ENCODE peak calls at places on chromosomes 16 and 17, in four cellular contexts. K, Q, L and E are unnamed samples.
A peak's percentile ranks its signal among the peaks of the same experiment; 100 is the strongest.

GRCh38 chr17:38875477-38876080 is 5.7 kb downstream of the LASP1 start:
- DNase-seq in K (no peak), Q (no peak), L (no peak), E (no peak)

GRCh38 chr16:48317614-48318013 is 67.6 kb downstream of the SIAH1 start:
- DNase-seq in K (peak; percentile 26), Q (no peak), L (no peak), E (peak; percentile 17)

GRCh38 chr16:87965417-87965816 is 14.2 kb downstream of the BANP start:
- DNase-seq in K (no peak), Q (no peak), L (no peak), E (no peak)

GRCh38 chr17:77875881-77876509 is 82.5 kb upstream of the TNRC6C start:
- DNase-seq in K (peak; percentile 57), Q (no peak), L (no peak), E (peak; percentile 23)

GRCh38 chr17:31112001-31112661 is 17.4 kb downstream of the NF1 start:
- DNase-seq in K (no peak), Q (no peak), L (no peak), E (no peak)

GRCh38 chr17:56478836-56479447 is 114.6 kb upstream of the NOG start:
- DNase-seq in K (peak; percentile 42), Q (peak; percentile 33), L (no peak), E (no peak)

GRCh38 chr16:19162085-19162484 is 6.0 kb upstream of the SYT17 start:
- DNase-seq in K (no peak), Q (no peak), L (no peak), E (no peak)

GRCh38 chr17:3740611-3741073 is 16.9 kb downstream of the HASPIN start:
- DNase-seq in K (no peak), Q (no peak), L (peak; percentile 28), E (no peak)

GRCh38 chr16:82156761-82157654 is 13.0 kb downstream of the MPHOSPH6 start:
- DNase-seq in K (no peak), Q (no peak), L (no peak), E (no peak)

GRCh38 chr17:72569193-72569946 is 448.6 kb downstream of the SOX9 start:
- DNase-seq in K (no peak), Q (no peak), L (peak; percentile 52), E (no peak)

DNA sequence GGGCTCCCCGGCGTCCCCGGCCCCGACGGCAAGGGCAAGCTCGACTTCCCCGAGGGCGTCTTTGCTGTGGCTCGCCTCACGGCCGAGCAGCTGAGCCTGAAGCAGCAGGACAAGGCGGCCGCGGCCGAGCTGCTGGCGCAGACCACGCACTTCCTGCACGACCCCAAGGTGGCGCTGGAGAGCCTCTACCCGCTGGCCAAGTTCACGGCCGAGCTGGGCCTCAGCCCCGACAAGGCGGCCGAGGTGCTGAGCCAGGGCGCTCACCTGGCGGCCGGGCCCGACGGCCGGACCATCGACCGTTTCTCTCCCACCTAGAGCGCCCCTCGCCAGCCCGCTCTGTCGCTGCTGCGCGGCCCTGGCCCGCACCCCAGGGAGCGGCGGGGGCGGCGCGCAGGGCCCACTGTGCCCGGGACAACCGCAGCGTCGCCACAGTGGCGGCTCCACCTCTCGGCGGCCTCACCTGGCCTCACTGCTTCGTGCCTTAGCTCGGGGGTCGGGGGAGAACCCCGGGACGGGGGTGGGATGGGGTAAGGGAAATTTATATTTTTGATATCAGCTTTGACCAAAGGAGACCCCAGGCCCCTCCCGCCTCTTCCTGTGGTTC is 3.7 kb downstream of the HIC1 start:
- DNase-seq in K (peak; percentile 62), Q (peak; percentile 92), L (peak; percentile 89), E (peak; percentile 82)
- TF ChIP-seq CTCF in K (peak; percentile 52), Q (peak; percentile 81), L (peak; percentile 80), E (peak; percentile 47)

GRCh38 chr16:74752756-74753155 is 21.9 kb downstream of the FA2H start:
- DNase-seq in K (no peak), Q (no peak), L (no peak), E (no peak)
- TF ChIP-seq CTCF in K (no peak), Q (no peak), L (no peak), E (no peak)

GRCh38 chr17:4898927-4899326 is 409 bp upstream of the C17orf107 start:
- DNase-seq in K (no peak), Q (no peak), L (no peak), E (no peak)

GRCh38 chr17:4900231-4901107 is 1.1 kb downstream of the C17orf107 start:
- DNase-seq in K (no peak), Q (peak; percentile 83), L (peak; percentile 56), E (no peak)

GRCh38 chr17:4898351-4898750 is 985 bp upstream of the C17orf107 start:
- DNase-seq in K (no peak), Q (no peak), L (no peak), E (no peak)

GRCh38 chr17:4901108-4901647 is 1.7 kb downstream of the CHRNE start:
- DNase-seq in K (no peak), Q (no peak), L (no peak), E (no peak)

GRCh38 chr17:4899341-4900230 is at the start of gene C17orf107:
- DNase-seq in K (peak; percentile 12), Q (peak; percentile 84), L (peak; percentile 90), E (no peak)
- TF ChIP-seq CTCF in K (no peak), Q (no peak), L (no peak), E (no peak)

GRCh38 chr17:34665803-34666763 is 86.7 kb downstream of the TMEM132E start:
- DNase-seq in K (no peak), Q (peak; percentile 56), L (no peak), E (no peak)
- TF ChIP-seq CTCF in K (no peak), Q (no peak), L (no peak), E (no peak)

GRCh38 chr16:85104147-85104546 is 8.1 kb downstream of the CIBAR2 start:
- DNase-seq in K (no peak), Q (no peak), L (no peak), E (no peak)
- TF ChIP-seq CTCF in K (no peak), Q (no peak), L (no peak), E (no peak)